ENCODE peak calls at places on chromosome 21, in five cellular contexts. One of them, this sample, is unnamed.

GRCh38 chr21:14687277-14687642 is 141.1 kb upstream of the SAMSN1 start:
- DNase-seq in coronary artery: no peak
- DNase-seq in endothelial cell: no peak
- DNase-seq in T-helper 1 cell: peak
- DNase-seq in body of pancreas: no peak
- DNase-seq in this sample: no peak

GRCh38 chr21:46420241-46421190 is 38.2 kb upstream of the DIP2A start:
- DNase-seq in coronary artery: no peak
- DNase-seq in endothelial cell: no peak
- DNase-seq in T-helper 1 cell: no peak
- DNase-seq in body of pancreas: no peak
- DNase-seq in this sample: peak

GRCh38 chr21:34890724-34891609 is 158.1 kb downstream of the RUNX1 start:
- DNase-seq in coronary artery: peak
- DNase-seq in endothelial cell: peak
- DNase-seq in T-helper 1 cell: no peak
- DNase-seq in body of pancreas: no peak
- DNase-seq in this sample: peak

GRCh38 chr21:46622226-46622625 is 13.2 kb upstream of the PRMT2 start:
- DNase-seq in coronary artery: no peak
- DNase-seq in endothelial cell: peak
- DNase-seq in T-helper 1 cell: peak
- DNase-seq in body of pancreas: peak
- DNase-seq in this sample: peak

GRCh38 chr21:26177187-26177586 is 6.6 kb upstream of the APP start:
- DNase-seq in coronary artery: no peak
- DNase-seq in endothelial cell: no peak
- DNase-seq in T-helper 1 cell: no peak
- DNase-seq in body of pancreas: no peak
- DNase-seq in this sample: no peak

GRCh38 chr21:44405948-44406872 is 49.1 kb upstream of the LRRC3 start:
- DNase-seq in coronary artery: no peak
- DNase-seq in endothelial cell: no peak
- DNase-seq in T-helper 1 cell: no peak
- DNase-seq in body of pancreas: no peak
- DNase-seq in this sample: no peak

GRCh38 chr21:26747216-26747615 is 98.0 kb downstream of the ADAMTS1 start:
- DNase-seq in coronary artery: no peak
- DNase-seq in endothelial cell: no peak
- DNase-seq in T-helper 1 cell: no peak
- DNase-seq in body of pancreas: no peak
- DNase-seq in this sample: no peak

GRCh38 chr21:25709684-25710265 is 24.9 kb downstream of the ATP5PF start:
- DNase-seq in coronary artery: no peak
- DNase-seq in endothelial cell: no peak
- DNase-seq in T-helper 1 cell: no peak
- DNase-seq in body of pancreas: no peak
- DNase-seq in this sample: no peak

GRCh38 chr21:31798842-31799691 is 67.1 kb upstream of the SCAF4 start:
- DNase-seq in coronary artery: no peak
- DNase-seq in endothelial cell: no peak
- DNase-seq in T-helper 1 cell: no peak
- DNase-seq in body of pancreas: no peak
- DNase-seq in this sample: no peak

GRCh38 chr21:22278366-22278765 is 1280.2 kb downstream of the NCAM2 start:
- DNase-seq in coronary artery: no peak
- DNase-seq in endothelial cell: no peak
- DNase-seq in T-helper 1 cell: no peak
- DNase-seq in body of pancreas: no peak
- DNase-seq in this sample: no peak

GRCh38 chr21:15520811-15521643 is 208.8 kb upstream of the USP25 start:
- DNase-seq in coronary artery: no peak
- DNase-seq in endothelial cell: no peak
- DNase-seq in T-helper 1 cell: no peak
- DNase-seq in body of pancreas: no peak
- DNase-seq in this sample: no peak

GRCh38 chr21:27306821-27307746 is 340.2 kb upstream of the ADAMTS5 start:
- DNase-seq in coronary artery: no peak
- DNase-seq in endothelial cell: no peak
- DNase-seq in T-helper 1 cell: no peak
- DNase-seq in body of pancreas: no peak
- DNase-seq in this sample: no peak

GRCh38 chr21:37449302-37449937 is 82.8 kb downstream of the DYRK1A start:
- DNase-seq in coronary artery: no peak
- DNase-seq in endothelial cell: no peak
- DNase-seq in T-helper 1 cell: no peak
- DNase-seq in body of pancreas: no peak
- DNase-seq in this sample: peak

GRCh38 chr21:23480591-23481270 is 2126.6 kb downstream of the MRPL39 start:
- DNase-seq in coronary artery: no peak
- DNase-seq in endothelial cell: no peak
- DNase-seq in T-helper 1 cell: no peak
- DNase-seq in body of pancreas: no peak
- DNase-seq in this sample: no peak

GRCh38 chr21:28541371-28542112 is 451.1 kb downstream of the LTN1 start:
- DNase-seq in coronary artery: no peak
- DNase-seq in endothelial cell: no peak
- DNase-seq in T-helper 1 cell: no peak
- DNase-seq in body of pancreas: no peak
- DNase-seq in this sample: no peak

GRCh38 chr21:38170283-38170682 is 86.5 kb upstream of the KCNJ15 start:
- DNase-seq in coronary artery: no peak
- DNase-seq in endothelial cell: peak
- DNase-seq in T-helper 1 cell: no peak
- DNase-seq in body of pancreas: no peak
- DNase-seq in this sample: no peak

GRCh38 chr21:45532826-45533730 is 9.2 kb downstream of the SLC19A1 start:
- DNase-seq in coronary artery: no peak
- DNase-seq in endothelial cell: no peak
- DNase-seq in T-helper 1 cell: no peak
- DNase-seq in body of pancreas: peak
- DNase-seq in this sample: no peak

GRCh38 chr21:43578677-43579313 is 80.5 kb downstream of the HSF2BP start:
- DNase-seq in coronary artery: no peak
- DNase-seq in endothelial cell: no peak
- DNase-seq in T-helper 1 cell: no peak
- DNase-seq in body of pancreas: peak
- DNase-seq in this sample: no peak

GRCh38 chr21:43292041-43292865 is 123.4 kb downstream of the CRYAA start:
- DNase-seq in coronary artery: no peak
- DNase-seq in endothelial cell: no peak
- DNase-seq in T-helper 1 cell: no peak
- DNase-seq in body of pancreas: no peak
- DNase-seq in this sample: no peak

GRCh38 chr21:37435120-37435519 is 68.5 kb downstream of the DYRK1A start:
- DNase-seq in coronary artery: no peak
- DNase-seq in endothelial cell: peak
- DNase-seq in T-helper 1 cell: peak
- DNase-seq in body of pancreas: peak
- DNase-seq in this sample: peak

This sample was measured in HuH-7.